ENCODE peak calls at places on chromosomes 6 and 20, in nine cellular contexts. K, P, A, Q, V, D, U, R and X are unnamed samples.

GRCh38 chr6:81366970-81367369 is 385.5 kb downstream of the TENT5A start:
- DNase-seq in K (no peak), P (no peak), A (no peak), Q (no peak), V (no peak), D (no peak), U (no peak), R (no peak), X (no peak)

GRCh38 chr6:11277275-11278206 is 45.1 kb upstream of the NEDD9 start:
- DNase-seq in K (peak), P (peak), A (peak), Q (peak), V (peak), D (no peak), U (peak), R (no peak), X (peak)

GRCh38 chr20:24783631-24784492 is 165.2 kb upstream of the CST7 start:
- DNase-seq in K (peak), P (peak), A (peak), Q (no peak), V (peak), D (no peak), U (no peak), R (peak), X (no peak)

GRCh38 chr6:42453649-42454427 is 2.1 kb upstream of the TRERF1 start:
- DNase-seq in K (peak), P (peak), A (peak), Q (peak), V (peak), D (peak), U (peak), R (no peak), X (peak)

GRCh38 chr6:47308674-47309325 is 905 bp downstream of the TNFRSF21 start:
- DNase-seq in K (peak), P (peak), A (no peak), Q (peak), V (peak), D (peak), U (peak), R (peak), X (peak)

GRCh38 chr6:53090576-53090975 is 25.4 kb downstream of the FBXO9 start:
- DNase-seq in K (no peak), P (no peak), A (no peak), Q (peak), V (no peak), D (no peak), U (peak), R (no peak), X (peak)

GRCh38 chr6:161308075-161308655 is 34.3 kb upstream of the AGPAT4 start:
- DNase-seq in K (no peak), P (peak), A (no peak), Q (no peak), V (no peak), D (no peak), U (no peak), R (no peak), X (no peak)

GRCh38 chr20:44398303-44398702 is 42.8 kb downstream of the HNF4A start:
- DNase-seq in K (no peak), P (no peak), A (no peak), Q (peak), V (peak), D (no peak), U (peak), R (no peak), X (peak)

GRCh38 chr6:87772597-87773530 is 70.8 kb upstream of the AKIRIN2 start:
- DNase-seq in K (peak), P (no peak), A (no peak), Q (peak), V (no peak), D (no peak), U (no peak), R (no peak), X (no peak)

GRCh38 chr20:10216146-10216741 is 2.4 kb upstream of the SNAP25 start:
- DNase-seq in K (no peak), P (no peak), A (no peak), Q (no peak), V (no peak), D (no peak), U (peak), R (no peak), X (no peak)

GRCh38 chr6:114058435-114058834 is 87.5 kb upstream of the HDAC2 start:
- DNase-seq in K (no peak), P (no peak), A (no peak), Q (no peak), V (no peak), D (no peak), U (no peak), R (no peak), X (no peak)

GRCh38 chr20:5652626-5653573 is 97.3 kb upstream of the SHLD1 start:
- DNase-seq in K (no peak), P (no peak), A (peak), Q (peak), V (no peak), D (no peak), U (peak), R (no peak), X (peak)

GRCh38 chr20:49810491-49811190 is 2.0 kb upstream of the SLC9A8 start:
- DNase-seq in K (no peak), P (no peak), A (no peak), Q (no peak), V (no peak), D (no peak), U (no peak), R (no peak), X (peak)

GRCh38 chr20:39395478-39396291 is 433.5 kb downstream of the DHX35 start:
- DNase-seq in K (no peak), P (no peak), A (no peak), Q (no peak), V (no peak), D (no peak), U (peak), R (no peak), X (no peak)

GRCh38 chr20:2559641-2560040 is 23.3 kb downstream of the TMC2 start:
- DNase-seq in K (no peak), P (no peak), A (no peak), Q (no peak), V (no peak), D (no peak), U (no peak), R (no peak), X (no peak)

GRCh38 chr6:33620158-33620583 is 951 bp upstream of the ITPR3 start:
- DNase-seq in K (peak), P (no peak), A (peak), Q (no peak), V (peak), D (no peak), U (no peak), R (peak), X (no peak)

GRCh38 chr20:64116541-64117423 is 9.4 kb upstream of the NPBWR2 start:
- DNase-seq in K (no peak), P (no peak), A (no peak), Q (no peak), V (peak), D (no peak), U (no peak), R (peak), X (no peak)

GRCh38 chr6:12911387-12911960 is 194.9 kb downstream of the PHACTR1 start:
- DNase-seq in K (peak), P (no peak), A (peak), Q (peak), V (peak), D (no peak), U (peak), R (no peak), X (peak)

GRCh38 chr6:52155791-52156576 is 30.2 kb upstream of the IL17A start:
- DNase-seq in K (no peak), P (no peak), A (peak), Q (no peak), V (no peak), D (no peak), U (no peak), R (no peak), X (peak)

GRCh38 chr20:22339091-22339881 is 245.1 kb downstream of the FOXA2 start:
- DNase-seq in K (peak), P (peak), A (peak), Q (peak), V (peak), D (peak), U (peak), R (no peak), X (peak)

GRCh38 chr6:139165324-139165723 is 30.4 kb downstream of the HECA start:
- DNase-seq in K (no peak), P (no peak), A (no peak), Q (no peak), V (no peak), D (no peak), U (no peak), R (no peak), X (no peak)

GRCh38 chr20:8161262-8162071 is 29.4 kb downstream of the PLCB1 start:
- DNase-seq in K (no peak), P (no peak), A (peak), Q (peak), V (no peak), D (no peak), U (peak), R (no peak), X (peak)

GRCh38 chr6:41678511-41679084 is 40.3 kb downstream of the MDFI start:
- DNase-seq in K (no peak), P (no peak), A (no peak), Q (no peak), V (no peak), D (no peak), U (no peak), R (no peak), X (no peak)

GRCh38 chr6:150652848-150653613 is 53.3 kb downstream of the PLEKHG1 start:
- DNase-seq in K (no peak), P (no peak), A (no peak), Q (peak), V (no peak), D (no peak), U (peak), R (no peak), X (peak)

GRCh38 chr20:46051556-46052323 is 22.7 kb downstream of the SLC12A5 start:
- DNase-seq in K (no peak), P (no peak), A (no peak), Q (no peak), V (no peak), D (no peak), U (no peak), R (no peak), X (peak)

GRCh38 chr6:145042559-145042958 is 692.8 kb downstream of the EPM2A start:
- DNase-seq in K (no peak), P (peak), A (peak), Q (no peak), V (peak), D (no peak), U (no peak), R (no peak), X (no peak)
- TF ChIP-seq CTCF in K (peak), P (peak), A (peak), Q (peak), V (peak), D (no peak), U (peak), R (no peak), X (peak)

GRCh38 chr6:15677822-15678221 is 15.0 kb upstream of the DTNBP1 start:
- DNase-seq in K (no peak), P (no peak), A (peak), Q (no peak), V (no peak), D (no peak), U (no peak), R (no peak), X (no peak)

GRCh38 chr6:15674690-15675386 is 12.0 kb upstream of the DTNBP1 start:
- DNase-seq in K (no peak), P (peak), A (no peak), Q (no peak), V (no peak), D (no peak), U (no peak), R (no peak), X (no peak)

GRCh38 chr6:15678514-15678913 is 15.7 kb upstream of the DTNBP1 start:
- DNase-seq in K (no peak), P (no peak), A (no peak), Q (no peak), V (no peak), D (no peak), U (no peak), R (no peak), X (no peak)

GRCh38 chr6:15672291-15672690 is 9.5 kb upstream of the DTNBP1 start:
- DNase-seq in K (no peak), P (no peak), A (no peak), Q (no peak), V (no peak), D (no peak), U (no peak), R (no peak), X (no peak)

DNA sequence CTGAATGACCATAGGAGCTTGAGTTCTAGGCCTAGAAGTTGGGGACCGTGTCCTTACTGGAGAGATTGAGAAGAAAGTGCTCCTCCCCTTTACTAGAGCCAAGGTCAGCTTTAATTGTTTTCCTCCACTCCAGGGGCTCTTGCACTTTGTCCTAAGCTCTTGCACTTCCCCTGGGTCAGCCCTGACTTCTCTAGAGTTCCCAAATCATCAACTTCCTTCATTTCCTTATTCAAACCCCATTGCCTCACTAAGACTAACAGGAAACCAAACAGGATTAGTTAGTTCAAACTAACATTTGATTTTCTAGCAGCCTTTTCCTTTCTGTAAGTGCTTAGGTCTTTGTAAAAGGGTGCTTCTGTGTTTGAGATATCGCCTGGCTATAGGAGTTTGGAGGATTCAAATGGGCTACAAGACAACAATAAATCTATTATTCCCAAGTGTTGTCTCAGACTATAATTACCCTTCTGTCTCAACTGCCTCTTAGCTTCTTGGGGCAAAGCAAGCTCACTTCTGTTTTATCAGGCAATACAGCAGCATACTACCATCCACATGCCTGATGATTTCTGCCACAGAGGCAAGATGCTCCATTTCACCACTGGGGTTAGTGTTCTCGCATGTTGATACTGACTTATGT is 12.8 kb upstream of the DTNBP1 start:
- DNase-seq in K (no peak), P (no peak), A (no peak), Q (no peak), V (no peak), D (no peak), U (no peak), R (no peak), X (no peak)
- TF ChIP-seq CTCF in K (no peak), P (no peak), A (no peak), Q (no peak), V (no peak), D (no peak), U (no peak), R (no peak), X (no peak)

DNA sequence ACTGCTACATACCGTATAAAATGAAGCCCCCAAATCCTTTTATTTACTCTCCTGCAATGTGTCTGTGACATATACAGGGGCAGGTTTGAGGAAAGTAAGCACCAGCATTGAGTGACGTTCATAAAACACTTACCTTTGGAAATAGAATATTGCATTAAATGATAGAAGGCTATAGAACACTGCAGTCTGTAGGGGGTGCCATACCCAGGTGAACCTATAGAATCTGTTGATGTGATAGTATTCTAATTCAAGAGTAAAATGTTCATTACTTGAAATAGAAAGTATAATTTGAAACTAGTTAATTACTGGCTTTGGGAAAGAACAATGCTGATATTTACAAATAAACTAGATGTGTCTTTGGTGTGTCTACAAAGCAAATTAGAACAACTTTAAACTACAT is 47.0 kb upstream of the PRL start:
- DNase-seq in K (no peak), P (no peak), A (no peak), Q (no peak), V (no peak), D (no peak), U (no peak), R (no peak), X (peak)
- TF ChIP-seq CTCF in K (peak), P (peak), A (peak), Q (peak), V (peak), D (peak), U (peak), R (no peak), X (peak)

GRCh38 chr20:20859510-20859909 is 147.1 kb upstream of the RALGAPA2 start:
- DNase-seq in K (no peak), P (no peak), A (no peak), Q (no peak), V (no peak), D (no peak), U (no peak), R (no peak), X (no peak)

GRCh38 chr20:20869161-20869560 is 156.7 kb upstream of the RALGAPA2 start:
- DNase-seq in K (no peak), P (no peak), A (no peak), Q (no peak), V (no peak), D (no peak), U (no peak), R (no peak), X (no peak)

GRCh38 chr20:20860078-20860806 is 147.8 kb upstream of the RALGAPA2 start:
- DNase-seq in K (peak), P (peak), A (peak), Q (peak), V (peak), D (peak), U (peak), R (peak), X (peak)

GRCh38 chr20:20864346-20865096 is 152.1 kb upstream of the RALGAPA2 start:
- DNase-seq in K (peak), P (no peak), A (no peak), Q (peak), V (peak), D (no peak), U (peak), R (no peak), X (peak)
- TF ChIP-seq CTCF in K (peak), P (no peak), A (no peak), Q (no peak), V (peak), D (peak), U (no peak), R (peak), X (peak)

GRCh38 chr6:19052219-19052618 is 665.1 kb downstream of the RNF144B start:
- DNase-seq in K (no peak), P (no peak), A (no peak), Q (peak), V (no peak), D (no peak), U (peak), R (no peak), X (peak)
- TF ChIP-seq CTCF in K (no peak), P (no peak), A (no peak), Q (no peak), V (no peak), D (no peak), U (no peak), R (no peak), X (no peak)

DNA sequence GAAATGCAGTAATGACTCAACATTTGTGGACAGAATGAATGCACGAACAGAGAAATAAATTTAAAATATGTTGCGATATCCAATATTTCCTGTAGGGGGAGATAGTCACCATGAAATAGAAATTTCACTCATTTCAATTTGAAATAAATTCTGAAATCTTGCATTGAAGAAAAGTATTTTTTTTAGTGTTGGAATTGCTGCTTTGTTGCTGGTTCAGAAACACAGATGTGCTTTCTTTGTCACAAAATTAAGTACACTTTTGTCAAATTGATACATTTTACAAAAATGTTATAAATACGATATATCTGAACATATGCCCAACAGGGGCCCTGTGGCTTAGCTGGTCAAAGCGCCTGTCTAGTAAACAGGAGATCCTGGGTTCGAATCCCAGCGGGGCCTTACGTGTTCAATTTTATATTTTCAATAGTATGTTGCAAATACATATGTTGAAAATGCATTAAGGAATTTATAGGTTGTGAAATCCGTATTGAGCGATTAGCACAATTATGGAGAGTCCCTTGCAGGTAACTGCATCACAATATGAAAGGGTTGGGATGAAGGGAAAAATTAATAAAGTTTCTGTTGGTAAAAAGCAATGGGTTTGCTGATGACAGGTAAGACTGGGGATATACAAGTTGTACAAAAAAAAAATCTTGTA is 85.4 kb upstream of the PRSS16 start:
- DNase-seq in K (peak), P (no peak), A (peak), Q (peak), V (peak), D (no peak), U (peak), R (no peak), X (peak)
- TF ChIP-seq CTCF in K (peak), P (peak), A (peak), Q (peak), V (peak), D (peak), U (peak), R (peak), X (peak)

DNA sequence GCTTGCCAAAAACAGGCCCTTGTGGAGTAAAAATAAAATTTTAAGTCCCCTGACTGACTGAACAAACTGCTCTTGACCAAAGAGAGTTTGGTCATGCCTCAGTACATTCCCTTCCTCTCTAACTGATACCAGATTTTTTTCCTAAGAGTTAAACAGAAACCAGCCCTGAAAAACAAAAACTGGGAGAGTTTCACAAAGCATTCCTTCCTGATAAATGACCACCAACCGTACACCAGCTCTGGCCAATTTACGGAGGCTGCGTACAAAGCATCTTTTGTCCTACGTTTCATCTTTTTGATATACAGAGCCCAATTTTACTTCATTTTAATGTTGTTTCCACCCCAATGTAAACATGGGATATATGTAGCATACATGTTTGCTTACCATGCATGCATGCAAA is 477.4 kb upstream of the HTR1E start:
- DNase-seq in K (no peak), P (no peak), A (no peak), Q (no peak), V (no peak), D (no peak), U (no peak), R (no peak), X (no peak)
- TF ChIP-seq CTCF in K (no peak), P (no peak), A (no peak), Q (no peak), V (no peak), D (no peak), U (no peak), R (no peak), X (no peak)

GRCh38 chr6:130293800-130294199 is 71.0 kb upstream of the SAMD3 start:
- DNase-seq in K (peak), P (peak), A (peak), Q (peak), V (peak), D (no peak), U (peak), R (no peak), X (peak)

GRCh38 chr6:130298258-130298657 is 67.6 kb upstream of the TMEM200A start:
- DNase-seq in K (no peak), P (no peak), A (no peak), Q (no peak), V (no peak), D (no peak), U (no peak), R (no peak), X (no peak)

DNA sequence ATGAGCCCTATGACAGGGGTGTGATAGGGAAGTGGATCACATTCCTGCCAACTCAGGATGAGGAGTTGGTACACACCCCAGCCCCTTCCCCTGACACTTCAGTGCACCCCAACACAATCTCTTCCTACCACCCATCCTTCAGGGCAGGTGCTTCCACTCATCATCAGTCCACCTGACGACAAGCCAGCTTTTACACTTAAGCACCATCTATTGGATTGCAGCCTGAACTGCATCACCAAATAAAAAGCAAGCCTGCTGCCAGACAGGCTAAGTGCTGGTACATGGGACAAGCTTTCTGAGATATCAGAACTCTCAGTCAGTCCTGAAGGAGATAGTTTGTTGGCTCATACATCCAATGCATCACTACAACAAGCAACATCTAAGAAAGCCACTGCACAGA is 69.0 kb upstream of the TMEM200A start:
- DNase-seq in K (no peak), P (no peak), A (peak), Q (no peak), V (no peak), D (no peak), U (no peak), R (no peak), X (peak)
- TF ChIP-seq CTCF in K (no peak), P (no peak), A (no peak), Q (peak), V (no peak), D (no peak), U (no peak), R (no peak), X (no peak)